ENCODE peak calls at places on chromosomes 2 and 18, in four cellular contexts. E, O, C and W are unnamed samples.

GRCh38 chr18:22084547-22084946 is 84.8 kb upstream of the GATA6 start:
- DNase-seq in E (no peak), O (no peak), C (no peak), W (no peak)

GRCh38 chr2:237201461-237202287 is 116.0 kb downstream of the COPS8 start:
- DNase-seq in E (peak; percentile 85), O (no peak), C (peak; percentile 90), W (peak; percentile 89)

GRCh38 chr2:45469314-45470099 is 141.6 kb downstream of the SRBD1 start:
- DNase-seq in E (peak; percentile 52), O (no peak), C (no peak), W (no peak)

GRCh38 chr2:75047189-75047812 is 88.9 kb downstream of the POLE4 start:
- DNase-seq in E (peak; percentile 33), O (no peak), C (no peak), W (peak; percentile 13)

GRCh38 chr18:49476664-49477411 is 10.2 kb downstream of the C18orf32 start:
- DNase-seq in E (peak; percentile 91), O (no peak), C (peak; percentile 40), W (peak; percentile 63)

GRCh38 chr2:68943581-68944568 is 8.8 kb downstream of the GKN2 start:
- DNase-seq in E (peak; percentile 73), O (peak; percentile 69), C (peak; percentile 78), W (peak; percentile 37)

GRCh38 chr2:98763209-98763951 is 32.4 kb upstream of the MGAT4A start:
- DNase-seq in E (no peak), O (peak; percentile 47), C (no peak), W (no peak)

GRCh38 chr2:177147093-177147694 is 65.4 kb upstream of the HNRNPA3 start:
- DNase-seq in E (peak; percentile 64), O (peak; percentile 61), C (no peak), W (peak; percentile 50)

GRCh38 chr18:21456428-21457178 is 143.9 kb downstream of the ESCO1 start:
- DNase-seq in E (no peak), O (no peak), C (no peak), W (no peak)

GRCh38 chr2:127514485-127514884 is 11.8 kb downstream of the IWS1 start:
- DNase-seq in E (no peak), O (no peak), C (no peak), W (no peak)

GRCh38 chr2:216807861-216808272 is 52.0 kb downstream of the TNP1 start:
- DNase-seq in E (peak; percentile 12), O (no peak), C (no peak), W (peak; percentile 59)

GRCh38 chr2:240234503-240234951 is 94.1 kb upstream of the OTOS start:
- DNase-seq in E (no peak), O (no peak), C (no peak), W (no peak)

GRCh38 chr2:170502400-170503135 is 212.6 kb upstream of the SP5 start:
- DNase-seq in E (no peak), O (no peak), C (no peak), W (no peak)

GRCh38 chr18:48818329-48819254 is 132.2 kb downstream of the SMAD7 start:
- DNase-seq in E (no peak), O (no peak), C (peak; percentile 13), W (no peak)

GRCh38 chr18:79139206-79139605 is 70.0 kb downstream of the ATP9B start:
- DNase-seq in E (peak; percentile 10), O (peak; percentile 7), C (no peak), W (no peak)

GRCh38 chr2:144990661-144991060 is 470.7 kb upstream of the ZEB2 start:
- DNase-seq in E (no peak), O (no peak), C (no peak), W (no peak)

GRCh38 chr18:57052759-57053158 is 94.1 kb upstream of the BOD1L2 start:
- DNase-seq in E (no peak), O (no peak), C (no peak), W (no peak)
- H3K4me3 ChIP-seq in E (no peak overlapping the region), O (no peak overlapping the region), C (no peak overlapping the region), W (no peak overlapping the region)

GRCh38 chr2:22020101-22020742 is 896.5 kb downstream of the TDRD15 start:
- DNase-seq in E (no peak), O (no peak), C (no peak), W (no peak)
- TF ChIP-seq CTCF in E (no peak), O (no peak), C (no peak), W (no peak)

GRCh38 chr18:44679912-44680270 is 797 bp upstream of the SETBP1 start:
- DNase-seq in E (peak; percentile 60), O (peak; percentile 52), C (peak; percentile 33), W (no peak)
- H3K4me3 ChIP-seq in E (peak overlapping the region; percentile 69), O (peak overlapping the region; percentile 70), C (peak overlapping the region; percentile 56), W (peak overlapping the region; percentile 60)

DNA sequence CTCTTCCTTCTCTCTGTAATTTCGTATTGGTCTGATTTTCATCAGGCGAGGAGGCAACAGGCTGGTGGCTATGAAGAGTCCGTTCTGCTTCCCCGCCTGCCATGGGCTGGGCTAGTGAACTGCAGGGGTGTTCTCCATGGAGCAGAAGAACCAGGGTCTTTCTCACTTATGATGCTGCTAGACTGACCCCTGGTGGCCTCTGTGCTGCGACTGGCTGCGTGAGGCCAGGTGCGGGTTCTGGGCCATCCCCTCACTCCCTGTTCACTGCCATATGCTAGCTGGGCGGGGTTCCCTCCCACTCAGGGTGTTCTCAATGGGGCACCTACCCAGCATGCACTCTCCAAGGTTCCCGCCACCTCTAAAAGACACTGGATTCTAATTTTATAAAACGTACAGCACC is 35.0 kb downstream of the ZAP70 start:
- DNase-seq in E (peak; percentile 26), O (peak; percentile 77), C (no peak), W (no peak)
- TF ChIP-seq CTCF in E (peak; percentile 43), O (peak; percentile 78), C (no peak), W (peak; percentile 22)

GRCh38 chr2:150465703-150466569 is 21.5 kb downstream of the RND3 start:
- DNase-seq in E (no peak), O (no peak), C (no peak), W (no peak)
- H3K4me3 ChIP-seq in E (no peak overlapping the region), O (no peak overlapping the region), C (no peak overlapping the region), W (no peak overlapping the region)

GRCh38 chr2:212536385-212537310 is 2.0 kb downstream of the ERBB4 start:
- DNase-seq in E (no peak), O (no peak), C (no peak), W (no peak)
- TF ChIP-seq CTCF in E (no peak), O (no peak), C (no peak), W (no peak)